ENCODE peak calls at places on chromosomes 6 and 20, in seven cellular contexts. One of them, this sample, is unnamed.
A peak's percentile ranks its signal among the peaks of the same experiment; 100 is the strongest.

GRCh38 chr20:50710492-50711063 is 19.2 kb upstream of the RIPOR3 start:
- DNase-seq in NT2/D1: no peak
- DNase-seq in K562: no peak
- DNase-seq in GM12878: no peak
- DNase-seq in HepG2: peak; percentile 60
- DNase-seq in SK-N-SH: no peak
- DNase-seq in H1: no peak
- DNase-seq in this sample: no peak

GRCh38 chr6:53189554-53189953 is 40.9 kb upstream of the GCM1 start:
- DNase-seq in NT2/D1: no peak
- DNase-seq in K562: no peak
- DNase-seq in GM12878: no peak
- DNase-seq in HepG2: no peak
- DNase-seq in SK-N-SH: no peak
- DNase-seq in H1: no peak
- DNase-seq in this sample: no peak

GRCh38 chr20:49567421-49568256 is at the start of gene PTGIS:
- DNase-seq in NT2/D1: peak; percentile 44
- DNase-seq in K562: no peak
- DNase-seq in GM12878: no peak
- DNase-seq in HepG2: no peak
- DNase-seq in SK-N-SH: peak; percentile 87
- DNase-seq in H1: no peak
- DNase-seq in this sample: no peak

GRCh38 chr20:6178537-6178936 is 55.7 kb upstream of the FERMT1 start:
- DNase-seq in NT2/D1: peak; percentile 39
- DNase-seq in K562: no peak
- DNase-seq in GM12878: no peak
- DNase-seq in HepG2: peak; percentile 39
- DNase-seq in SK-N-SH: peak; percentile 28
- DNase-seq in H1: no peak
- DNase-seq in this sample: peak; percentile 22

GRCh38 chr20:32536861-32537656 is 48.1 kb downstream of the NOL4L start:
- DNase-seq in NT2/D1: no peak
- DNase-seq in K562: peak; percentile 75
- DNase-seq in GM12878: no peak
- DNase-seq in HepG2: no peak
- DNase-seq in SK-N-SH: peak; percentile 59
- DNase-seq in H1: no peak
- DNase-seq in this sample: no peak

GRCh38 chr6:89295981-89296380 is 19.1 kb downstream of the GABRR2 start:
- DNase-seq in NT2/D1: no peak
- DNase-seq in K562: no peak
- DNase-seq in GM12878: no peak
- DNase-seq in HepG2: no peak
- DNase-seq in SK-N-SH: no peak
- DNase-seq in H1: no peak
- DNase-seq in this sample: no peak

GRCh38 chr6:151379933-151380847 is 11.2 kb downstream of the ZBTB2 start:
- DNase-seq in NT2/D1: no peak
- DNase-seq in K562: no peak
- DNase-seq in GM12878: no peak
- DNase-seq in HepG2: no peak
- DNase-seq in SK-N-SH: no peak
- DNase-seq in H1: no peak
- DNase-seq in this sample: no peak

GRCh38 chr20:23626040-23626620 is 11.6 kb downstream of the CST3 start:
- DNase-seq in NT2/D1: no peak
- DNase-seq in K562: peak; percentile 15
- DNase-seq in GM12878: no peak
- DNase-seq in HepG2: no peak
- DNase-seq in SK-N-SH: no peak
- DNase-seq in H1: no peak
- DNase-seq in this sample: no peak

GRCh38 chr20:13677241-13677640 is 38.5 kb upstream of the TASP1 start:
- DNase-seq in NT2/D1: no peak
- DNase-seq in K562: no peak
- DNase-seq in GM12878: no peak
- DNase-seq in HepG2: no peak
- DNase-seq in SK-N-SH: no peak
- DNase-seq in H1: no peak
- DNase-seq in this sample: no peak

GRCh38 chr6:10384719-10385511 is 30.0 kb downstream of the TFAP2A start:
- DNase-seq in NT2/D1: no peak
- DNase-seq in K562: no peak
- DNase-seq in GM12878: no peak
- DNase-seq in HepG2: no peak
- DNase-seq in SK-N-SH: no peak
- DNase-seq in H1: no peak
- DNase-seq in this sample: no peak

GRCh38 chr6:5036309-5036708 is 32.5 kb upstream of the RPP40 start:
- DNase-seq in NT2/D1: peak; percentile 57
- DNase-seq in K562: peak; percentile 34
- DNase-seq in GM12878: no peak
- DNase-seq in HepG2: peak; percentile 64
- DNase-seq in SK-N-SH: no peak
- DNase-seq in H1: no peak
- DNase-seq in this sample: peak; percentile 8

GRCh38 chr6:139588734-139589418 is 214.4 kb upstream of the CITED2 start:
- DNase-seq in NT2/D1: no peak
- DNase-seq in K562: no peak
- DNase-seq in GM12878: no peak
- DNase-seq in HepG2: peak; percentile 82
- DNase-seq in SK-N-SH: no peak
- DNase-seq in H1: no peak
- DNase-seq in this sample: no peak

GRCh38 chr6:37289931-37290330 is 32.0 kb upstream of the TMEM217 start:
- DNase-seq in NT2/D1: no peak
- DNase-seq in K562: no peak
- DNase-seq in GM12878: no peak
- DNase-seq in HepG2: no peak
- DNase-seq in SK-N-SH: no peak
- DNase-seq in H1: no peak
- DNase-seq in this sample: no peak

GRCh38 chr20:39524371-39524911 is 562.3 kb downstream of the DHX35 start:
- DNase-seq in NT2/D1: no peak
- DNase-seq in K562: no peak
- DNase-seq in GM12878: no peak
- DNase-seq in HepG2: no peak
- DNase-seq in SK-N-SH: peak; percentile 14
- DNase-seq in H1: no peak
- DNase-seq in this sample: no peak

GRCh38 chr6:11919771-11920440 is 92.2 kb upstream of the HIVEP1 start:
- DNase-seq in NT2/D1: no peak
- DNase-seq in K562: no peak
- DNase-seq in GM12878: no peak
- DNase-seq in HepG2: no peak
- DNase-seq in SK-N-SH: no peak
- DNase-seq in H1: no peak
- DNase-seq in this sample: no peak

DNA sequence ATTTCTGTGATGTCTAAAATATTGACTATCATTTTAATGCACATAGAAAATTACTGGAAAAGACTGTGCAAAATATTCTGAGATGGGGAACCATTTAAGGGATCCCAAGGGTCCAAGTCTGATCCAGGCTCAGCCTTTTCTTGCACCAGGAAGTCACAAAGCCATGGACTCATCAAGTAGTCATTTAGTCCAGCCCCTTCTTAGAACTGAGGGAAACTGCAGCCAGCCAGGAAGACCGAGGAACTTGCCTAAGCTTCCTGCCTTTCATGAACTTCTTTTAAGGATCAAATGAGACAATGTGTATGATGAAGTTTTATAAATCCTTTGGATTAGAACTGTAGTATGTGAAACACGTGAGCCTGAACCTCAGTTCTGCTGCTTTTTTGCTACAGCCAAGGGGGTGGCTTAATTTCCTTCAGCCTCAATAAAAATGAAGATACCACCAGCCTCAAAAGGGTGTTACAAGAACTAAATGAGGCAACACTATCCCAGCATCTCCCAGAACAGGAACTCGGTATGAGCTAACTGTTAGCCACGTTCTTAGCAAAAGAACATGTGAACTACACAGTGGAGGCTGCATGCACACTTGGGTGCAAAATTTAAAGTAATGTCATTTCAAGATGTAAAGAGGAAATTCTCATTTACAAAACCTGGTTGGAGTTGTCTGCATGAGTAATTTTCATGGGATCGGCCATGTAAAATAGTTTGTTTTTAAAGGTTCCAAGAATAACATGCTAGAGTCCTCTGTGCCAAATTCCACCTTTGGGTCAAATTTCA is 76.0 kb upstream of the TBC1D7 start:
- DNase-seq in NT2/D1: no peak
- DNase-seq in K562: no peak
- DNase-seq in GM12878: no peak
- DNase-seq in HepG2: no peak
- DNase-seq in SK-N-SH: no peak
- DNase-seq in H1: no peak
- DNase-seq in this sample: no peak
- TF ChIP-seq YY1 in NT2/D1: no peak
- TF ChIP-seq YY1 in K562: no peak
- TF ChIP-seq YY1 in GM12878: no peak
- TF ChIP-seq YY1 in HepG2: no peak
- TF ChIP-seq YY1 in SK-N-SH: no peak
- TF ChIP-seq YY1 in H1: no peak
- TF ChIP-seq YY1 in this sample: no peak

GRCh38 chr20:64165866-64166600 is 1.8 kb downstream of the MYT1 start:
- DNase-seq in NT2/D1: no peak
- DNase-seq in K562: no peak
- DNase-seq in GM12878: no peak
- DNase-seq in HepG2: no peak
- DNase-seq in SK-N-SH: peak; percentile 79
- DNase-seq in H1: no peak
- DNase-seq in this sample: no peak

GRCh38 chr20:64168381-64169088 is 4.3 kb downstream of the MYT1 start:
- DNase-seq in NT2/D1: no peak
- DNase-seq in K562: no peak
- DNase-seq in GM12878: no peak
- DNase-seq in HepG2: no peak
- DNase-seq in SK-N-SH: peak; percentile 71
- DNase-seq in H1: no peak
- DNase-seq in this sample: no peak

GRCh38 chr20:64169089-64169560 is 4.9 kb downstream of the MYT1 start:
- DNase-seq in NT2/D1: no peak
- DNase-seq in K562: no peak
- DNase-seq in GM12878: no peak
- DNase-seq in HepG2: no peak
- DNase-seq in SK-N-SH: no peak
- DNase-seq in H1: no peak
- DNase-seq in this sample: no peak

GRCh38 chr20:64166712-64167615 is 2.7 kb downstream of the MYT1 start:
- DNase-seq in NT2/D1: no peak
- DNase-seq in K562: no peak
- DNase-seq in GM12878: no peak
- DNase-seq in HepG2: no peak
- DNase-seq in SK-N-SH: peak; percentile 64
- DNase-seq in H1: no peak
- DNase-seq in this sample: no peak

DNA sequence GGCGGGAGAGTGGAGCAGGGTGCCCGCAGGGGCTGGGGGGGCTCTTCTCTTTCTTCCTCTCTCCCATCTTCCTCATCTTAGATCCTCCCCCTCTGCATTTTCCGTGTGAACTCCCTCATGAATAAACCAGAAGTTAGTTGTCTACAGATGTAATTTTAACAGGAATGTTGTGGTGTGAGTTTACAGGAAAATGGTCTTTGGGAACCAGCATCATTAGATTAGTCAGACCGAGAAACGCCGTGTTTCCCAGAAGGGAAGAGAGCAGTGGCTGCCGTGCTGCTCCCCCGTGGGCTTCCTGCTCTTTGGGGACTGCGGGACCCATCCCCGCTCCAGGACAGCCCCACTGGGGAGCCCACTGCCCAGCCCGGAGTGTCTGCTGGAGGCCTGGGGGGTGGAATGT is 3.4 kb downstream of the MYT1 start:
- DNase-seq in NT2/D1: no peak
- DNase-seq in K562: no peak
- DNase-seq in GM12878: no peak
- DNase-seq in HepG2: no peak
- DNase-seq in SK-N-SH: no peak
- DNase-seq in H1: no peak
- DNase-seq in this sample: no peak
- TF ChIP-seq YY1 in NT2/D1: no peak
- TF ChIP-seq YY1 in K562: no peak
- TF ChIP-seq YY1 in GM12878: no peak
- TF ChIP-seq YY1 in HepG2: no peak
- TF ChIP-seq YY1 in SK-N-SH: no peak
- TF ChIP-seq YY1 in H1: no peak
- TF ChIP-seq YY1 in this sample: no peak

GRCh38 chr6:134850906-134851305 is 99.0 kb downstream of the ALDH8A1 start:
- DNase-seq in NT2/D1: peak; percentile 15
- DNase-seq in K562: no peak
- DNase-seq in GM12878: no peak
- DNase-seq in HepG2: no peak
- DNase-seq in SK-N-SH: no peak
- DNase-seq in H1: no peak
- DNase-seq in this sample: no peak
- TF ChIP-seq YY1 in NT2/D1: no peak
- TF ChIP-seq YY1 in K562: no peak
- TF ChIP-seq YY1 in GM12878: no peak
- TF ChIP-seq YY1 in HepG2: no peak
- TF ChIP-seq YY1 in SK-N-SH: no peak
- TF ChIP-seq YY1 in H1: no peak
- TF ChIP-seq YY1 in this sample: no peak

GRCh38 chr20:53623127-53623453 is 29.5 kb upstream of the ZNF217 start:
- DNase-seq in NT2/D1: no peak
- DNase-seq in K562: no peak
- DNase-seq in GM12878: no peak
- DNase-seq in HepG2: no peak
- DNase-seq in SK-N-SH: no peak
- DNase-seq in H1: no peak
- DNase-seq in this sample: no peak

GRCh38 chr20:53617791-53618489 is 24.3 kb upstream of the ZNF217 start:
- DNase-seq in NT2/D1: no peak
- DNase-seq in K562: no peak
- DNase-seq in GM12878: no peak
- DNase-seq in HepG2: no peak
- DNase-seq in SK-N-SH: no peak
- DNase-seq in H1: no peak
- DNase-seq in this sample: no peak

GRCh38 chr20:53623454-53624206 is 30.0 kb upstream of the ZNF217 start:
- DNase-seq in NT2/D1: peak; percentile 61
- DNase-seq in K562: peak; percentile 61
- DNase-seq in GM12878: peak; percentile 60
- DNase-seq in HepG2: peak; percentile 77
- DNase-seq in SK-N-SH: peak; percentile 65
- DNase-seq in H1: peak; percentile 29
- DNase-seq in this sample: no peak

GRCh38 chr20:53622247-53623114 is 28.8 kb upstream of the ZNF217 start:
- DNase-seq in NT2/D1: no peak
- DNase-seq in K562: no peak
- DNase-seq in GM12878: peak; percentile 38
- DNase-seq in HepG2: peak; percentile 35
- DNase-seq in SK-N-SH: no peak
- DNase-seq in H1: no peak
- DNase-seq in this sample: no peak

GRCh38 chr20:53621482-53622246 is 28.0 kb upstream of the ZNF217 start:
- DNase-seq in NT2/D1: no peak
- DNase-seq in K562: peak; percentile 62
- DNase-seq in GM12878: peak; percentile 59
- DNase-seq in HepG2: peak; percentile 45
- DNase-seq in SK-N-SH: peak; percentile 65
- DNase-seq in H1: no peak
- DNase-seq in this sample: peak; percentile 90
- TF ChIP-seq YY1 in NT2/D1: no peak
- TF ChIP-seq YY1 in K562: no peak
- TF ChIP-seq YY1 in GM12878: peak; percentile 25
- TF ChIP-seq YY1 in HepG2: peak; percentile 19
- TF ChIP-seq YY1 in SK-N-SH: peak; percentile 48
- TF ChIP-seq YY1 in H1: no peak
- TF ChIP-seq YY1 in this sample: peak; percentile 28